ENCODE peak calls at places on chromosomes 7 and 10, in eight cellular contexts. T, N, F, W, E, O, A and G are unnamed samples.

GRCh38 chr7:37368540-37368939 is 80.1 kb downstream of the ELMO1 start:
- DNase-seq in A (no peak), N (no peak), W (no peak), F (no peak), T (no peak), O (no peak), E (no peak), G (no peak)

GRCh38 chr7:32871624-32872371 is 19.8 kb downstream of the KBTBD2 start:
- DNase-seq in A (no peak), O (no peak), F (no peak), W (no peak), T (no peak), E (no peak), N (no peak), G (no peak)

GRCh38 chr7:149836434-149836833 is 1.7 kb upstream of the ZNF862 start:
- DNase-seq in E (no peak), W (no peak), N (no peak), O (no peak), T (no peak), A (no peak), F (no peak), G (no peak)

GRCh38 chr7:24702674-24703235 is 54.5 kb downstream of the GSDME start:
- DNase-seq in E (no peak), T (no peak), A (no peak), F (no peak), N (no peak), W (no peak), O (peak; percentile 58), G (no peak)

GRCh38 chr7:129825005-129825553 is 127.7 kb downstream of the UBE2H start:
- DNase-seq in O (peak; percentile 64), W (peak; percentile 91), E (peak; percentile 88), N (peak; percentile 57), A (peak; percentile 95), F (peak; percentile 95), T (peak; percentile 70), G (peak; percentile 81)

GRCh38 chr10:71719464-71720303 is at the start of gene C10orf105:
- DNase-seq in F (no peak), A (no peak), W (no peak), N (no peak), O (no peak), E (no peak), T (no peak), G (no peak)

GRCh38 chr10:93357680-93358079 is 124.5 kb downstream of the MYOF start:
- DNase-seq in E (no peak), A (peak; percentile 50), F (peak; percentile 53), T (no peak), O (no peak), N (no peak), W (peak; percentile 34), G (peak; percentile 33)

GRCh38 chr7:70092314-70093303 is 494.3 kb downstream of the AUTS2 start:
- DNase-seq in F (peak; percentile 70), W (no peak), A (peak; percentile 35), N (no peak), T (no peak), O (no peak), E (no peak), G (peak; percentile 24)

GRCh38 chr10:78165617-78166016 is 132.0 kb downstream of the RPS24 start:
- DNase-seq in N (no peak), W (peak; percentile 83), O (no peak), T (no peak), A (peak; percentile 70), E (no peak), F (peak; percentile 53), G (peak; percentile 18)

GRCh38 chr10:129005080-129005479 is 462.0 kb upstream of the MGMT start:
- DNase-seq in T (no peak), O (no peak), E (no peak), W (no peak), F (no peak), N (no peak), A (no peak), G (no peak)

GRCh38 chr10:3787001-3787400 is 2.0 kb upstream of the KLF6 start:
- DNase-seq in A (no peak), N (no peak), T (no peak), E (no peak), W (peak; percentile 46), F (no peak), O (no peak), G (no peak)

GRCh38 chr7:27651702-27652101 is 11.0 kb downstream of the HIBADH start:
- DNase-seq in T (no peak), A (no peak), W (peak; percentile 33), N (no peak), E (no peak), F (no peak), O (no peak), G (no peak)

GRCh38 chr7:5424689-5425506 is 1.3 kb upstream of the TNRC18 start:
- DNase-seq in O (peak; percentile 61), W (peak; percentile 51), N (peak; percentile 48), A (no peak), T (peak; percentile 88), E (no peak), F (no peak), G (no peak)
- TF ChIP-seq CTCF in O (no peak), W (no peak), N (no peak), A (no peak), T (no peak), E (no peak), F (peak; percentile 25), G (no peak)

DNA sequence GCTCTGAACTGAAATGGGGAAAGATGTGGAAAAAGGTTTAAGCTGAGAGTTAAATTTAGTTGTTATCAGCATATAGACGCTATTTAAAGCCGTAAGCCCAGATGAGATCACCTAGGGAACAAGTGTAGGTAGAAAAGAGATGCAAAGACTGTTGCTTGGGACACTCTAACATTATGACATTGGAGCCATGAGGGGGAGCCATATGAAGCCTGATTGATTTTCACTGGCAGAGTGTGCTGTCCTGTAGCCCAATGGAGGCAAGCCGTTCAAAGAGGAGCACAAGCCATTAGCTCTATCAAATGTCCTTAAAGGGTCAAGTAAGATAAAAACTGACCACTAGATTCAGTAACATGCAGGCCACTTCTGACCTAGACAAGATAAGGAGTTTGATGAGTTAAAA is 223.3 kb downstream of the TWIST1 start:
- DNase-seq in W (no peak), F (no peak), A (no peak), E (no peak), T (no peak), N (no peak), O (no peak), G (no peak)
- TF ChIP-seq CTCF in W (peak; percentile 20), F (peak; percentile 29), A (no peak), E (no peak), T (no peak), N (no peak), O (no peak), G (no peak)

GRCh38 chr7:112411186-112411795 is 39.0 kb upstream of the IFRD1 start:
- DNase-seq in A (peak; percentile 25), W (peak; percentile 60), N (peak; percentile 14), O (peak; percentile 21), F (peak; percentile 64), T (no peak), E (no peak), G (peak; percentile 47)
- TF ChIP-seq CTCF in A (peak; percentile 67), W (peak; percentile 90), N (no peak), O (peak; percentile 24), F (peak; percentile 80), T (peak; percentile 68), E (peak; percentile 88), G (no peak)

GRCh38 chr7:127239814-127240213 is 12.9 kb downstream of the GRM8 start:
- DNase-seq in O (no peak), A (peak; percentile 31), E (no peak), N (no peak), T (no peak), W (no peak), F (no peak), G (no peak)
- TF ChIP-seq CTCF in O (no peak), A (peak; percentile 59), E (no peak), N (no peak), T (no peak), W (peak; percentile 27), F (peak; percentile 37), G (peak; percentile 20)

DNA sequence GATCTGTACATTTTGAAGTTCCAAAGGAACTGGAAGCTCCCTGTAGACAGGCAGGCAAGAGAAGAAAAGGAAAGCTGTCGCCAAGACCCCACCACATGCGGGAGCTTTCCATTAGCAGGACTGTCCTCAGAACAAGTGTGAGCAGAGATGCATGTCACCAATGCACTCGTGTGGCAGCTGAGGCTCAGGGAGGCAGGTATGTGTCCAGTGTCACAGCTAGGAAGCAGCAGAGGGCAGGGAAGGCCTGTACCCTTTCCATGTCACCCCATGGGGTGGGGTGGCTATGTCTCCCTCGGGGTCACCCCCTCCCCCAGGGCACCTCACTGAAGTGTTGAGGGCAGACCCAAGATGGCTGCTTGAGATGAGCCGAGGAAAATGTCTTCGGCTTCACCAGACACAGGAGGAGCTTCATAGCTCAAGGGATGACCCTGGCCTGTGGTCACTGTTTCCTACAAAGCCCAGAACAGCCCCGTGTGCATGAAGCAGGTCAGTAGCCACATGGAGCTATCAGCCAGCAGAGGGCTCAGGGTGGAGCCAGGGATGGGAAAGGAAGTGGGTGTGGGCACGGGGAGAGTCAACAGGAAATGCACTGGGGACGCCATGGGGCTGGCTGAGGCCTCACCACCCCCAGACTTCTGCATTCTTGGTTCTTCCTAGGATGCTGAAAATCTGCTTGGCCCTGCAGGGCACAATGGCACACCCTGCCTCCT is 96.6 kb downstream of the FAM53B start:
- DNase-seq in F (peak; percentile 64), N (peak; percentile 79), O (peak; percentile 43), A (peak; percentile 45), T (peak; percentile 69), E (no peak), W (peak; percentile 6), G (no peak)
- TF ChIP-seq CTCF in F (no peak), N (peak; percentile 60), O (no peak), A (peak; percentile 42), T (no peak), E (no peak), W (peak; percentile 19), G (no peak)